ENCODE peak calls at places on chromosome 21, in seven cellular contexts. V is GM12865; U is NCI-H774; B is left kidney; F is stimulated activated CD4-positive, alpha-beta T cell treated with anti-CD3 and anti-CD28 coated beads, Interleukin-4, amount 100 ng/mL, for 24 hours; W is GM10248; Q is foreskin fibroblast. M is an unnamed sample.
A peak's percentile ranks its signal among the peaks of the same experiment; 100 is the strongest.

GRCh38 chr21:32463889-32464300 is 51.4 kb downstream of the EVA1C start:
- DNase-seq in V (no peak), U (no peak), B (peak; percentile 24), F (no peak), W (no peak), Q (peak; percentile 52), M (peak; percentile 54)

GRCh38 chr21:29436143-29436542 is 137.4 kb downstream of the BACH1 start:
- DNase-seq in V (no peak), U (no peak), B (peak; percentile 14), F (peak; percentile 43), W (no peak), Q (no peak), M (no peak)

GRCh38 chr21:34942911-34943310 is 106.2 kb downstream of the RUNX1 start:
- DNase-seq in V (no peak), U (no peak), B (peak; percentile 7), F (no peak), W (peak; percentile 15), Q (no peak), M (no peak)

GRCh38 chr21:41317458-41317857 is 857 bp downstream of the FAM3B start:
- DNase-seq in V (no peak), U (no peak), B (no peak), F (no peak), W (no peak), Q (no peak), M (no peak)

GRCh38 chr21:22120616-22121266 is 1122.5 kb downstream of the NCAM2 start:
- DNase-seq in V (no peak), U (no peak), B (peak; percentile 1), F (no peak), W (no peak), Q (no peak), M (no peak)

GRCh38 chr21:34526618-34527290 is 14.7 kb upstream of the KCNE1 start:
- DNase-seq in V (peak; percentile 49), U (peak; percentile 13), B (peak; percentile 94), F (peak; percentile 52), W (peak; percentile 48), Q (peak; percentile 99), M (peak; percentile 98)

GRCh38 chr21:29258626-29259335 is 39.9 kb upstream of the BACH1 start:
- DNase-seq in V (no peak), U (no peak), B (no peak), F (no peak), W (no peak), Q (peak; percentile 86), M (peak; percentile 77)

GRCh38 chr21:31526040-31526439 is 133.5 kb upstream of the SOD1 start:
- DNase-seq in V (no peak), U (no peak), B (no peak), F (no peak), W (no peak), Q (no peak), M (peak; percentile 45)

GRCh38 chr21:34282223-34282622 is 81.6 kb upstream of the KCNE2 start:
- DNase-seq in V (peak; percentile 7), U (no peak), B (no peak), F (no peak), W (no peak), Q (peak; percentile 9), M (peak; percentile 56)

GRCh38 chr21:37986751-37987399 is 70.6 kb upstream of the KCNJ6 start:
- DNase-seq in V (no peak), U (peak; percentile 55), B (no peak), F (no peak), W (no peak), Q (no peak), M (no peak)

GRCh38 chr21:15826147-15826780 is 96.5 kb downstream of the USP25 start:
- DNase-seq in V (peak; percentile 64), U (no peak), B (peak; percentile 72), F (peak; percentile 22), W (peak; percentile 20), Q (no peak), M (peak; percentile 66)

GRCh38 chr21:31108969-31109368 is 70.7 kb upstream of the KRTAP19-8 start:
- DNase-seq in V (peak; percentile 30), U (no peak), B (peak; percentile 44), F (no peak), W (no peak), Q (no peak), M (no peak)

GRCh38 chr21:35593000-35593502 is 467.3 kb downstream of the SETD4 start:
- DNase-seq in V (no peak), U (no peak), B (peak; percentile 12), F (no peak), W (no peak), Q (peak; percentile 40), M (peak; percentile 66)

GRCh38 chr21:46537026-46537425 is 67.9 kb downstream of the S100B start:
- DNase-seq in V (no peak), U (no peak), B (no peak), F (no peak), W (no peak), Q (no peak), M (no peak)

GRCh38 chr21:28783641-28784185 is 209.0 kb downstream of the LTN1 start:
- DNase-seq in V (no peak), U (no peak), B (no peak), F (no peak), W (no peak), Q (no peak), M (no peak)

GRCh38 chr21:31873696-31874599 is 1.1 kb downstream of the HUNK start:
- DNase-seq in V (peak; percentile 11), U (no peak), B (peak; percentile 89), F (peak; percentile 40), W (peak; percentile 48), Q (no peak), M (no peak)

GRCh38 chr21:32412162-32412997 is at the start of gene EVA1C:
- DNase-seq in V (no peak), U (peak; percentile 57), B (peak; percentile 64), F (peak; percentile 72), W (no peak), Q (peak; percentile 43), M (peak; percentile 69)

GRCh38 chr21:38987551-38988210 is 182.0 kb downstream of the ETS2 start:
- DNase-seq in V (no peak), U (no peak), B (peak; percentile 31), F (no peak), W (no peak), Q (no peak), M (no peak)

M was measured in mammary epithelial cell.